ENCODE peak calls at places on chromosomes 6 and 20, in four cellular contexts. Z is foreskin fibroblast, U is NCI-H1105, P is dorsolateral prefrontal cortex. O is an unnamed sample.

GRCh38 chr6:13709698-13710551 is 1.7 kb downstream of the RANBP9 start:
- DNase-seq in Z (no peak), U (no peak), P (no peak), O (no peak)

GRCh38 chr6:158850807-158851115 is 31.6 kb upstream of the EZR start:
- DNase-seq in Z (no peak), U (no peak), P (no peak), O (no peak)

GRCh38 chr6:111842891-111843290 is 30.4 kb downstream of the FYN start:
- DNase-seq in Z (no peak), U (no peak), P (no peak), O (no peak)

GRCh38 chr20:4131911-4132310 is 116.6 kb upstream of the RNF24 start:
- DNase-seq in Z (no peak), U (no peak), P (no peak), O (no peak)

GRCh38 chr6:113558966-113559365 is 298.2 kb upstream of the MARCKS start:
- DNase-seq in Z (peak), U (no peak), P (no peak), O (no peak)

GRCh38 chr6:82017316-82017715 is 230.2 kb downstream of the IBTK start:
- DNase-seq in Z (peak), U (no peak), P (no peak), O (peak)

GRCh38 chr6:166786704-166787293 is 159.7 kb upstream of the RPS6KA2 start:
- DNase-seq in Z (peak), U (peak), P (no peak), O (peak)

GRCh38 chr6:119043265-119043664 is 35.2 kb downstream of the FAM184A start:
- DNase-seq in Z (no peak), U (no peak), P (no peak), O (no peak)

GRCh38 chr20:18504479-18505060 is 3.2 kb upstream of the SEC23B start:
- DNase-seq in Z (no peak), U (no peak), P (no peak), O (no peak)

GRCh38 chr6:134310817-134311216 is 7.1 kb downstream of the SGK1 start:
- DNase-seq in Z (no peak), U (no peak), P (no peak), O (no peak)

GRCh38 chr6:18260448-18261106 is 3.8 kb downstream of the DEK start:
- DNase-seq in Z (peak), U (no peak), P (no peak), O (no peak)

GRCh38 chr6:126041516-126042447 is 55.4 kb downstream of the TRMT11 start:
- DNase-seq in Z (no peak), U (no peak), P (no peak), O (no peak)

GRCh38 chr6:97630592-97630991 is 347.6 kb upstream of the MMS22L start:
- DNase-seq in Z (no peak), U (no peak), P (no peak), O (peak)

GRCh38 chr20:58854638-58855471 is 2.3 kb downstream of the GNAS start:
- DNase-seq in Z (no peak), U (no peak), P (no peak), O (no peak)

GRCh38 chr6:132298344-132298949 is 102.8 kb downstream of the MOXD1 start:
- DNase-seq in Z (peak), U (peak), P (no peak), O (no peak)

GRCh38 chr20:63059684-63060056 is 52.9 kb upstream of the BHLHE23 start:
- DNase-seq in Z (no peak), U (no peak), P (peak), O (no peak)

GRCh38 chr20:17848649-17849048 is 119.9 kb downstream of the SNX5 start:
- DNase-seq in Z (no peak), U (no peak), P (no peak), O (no peak)

GRCh38 chr20:36310215-36310981 is 4.3 kb downstream of the DLGAP4 start:
- DNase-seq in Z (no peak), U (no peak), P (no peak), O (no peak)

GRCh38 chr20:58800134-58800650 is 50.5 kb downstream of the GNAS-AS1 start:
- DNase-seq in Z (no peak), U (no peak), P (no peak), O (no peak)

GRCh38 chr6:30463651-30464618 is 25.4 kb upstream of the HLA-E start:
- DNase-seq in Z (peak), U (no peak), P (no peak), O (no peak)

GRCh38 chr20:911882-912600 is 4.1 kb downstream of the ANGPT4 start:
- DNase-seq in Z (no peak), U (no peak), P (no peak), O (no peak)

GRCh38 chr20:19815553-19815991 is 57.5 kb downstream of the RIN2 start:
- DNase-seq in Z (peak), U (no peak), P (no peak), O (peak)

GRCh38 chr6:52499026-52499425 is 77.8 kb downstream of the TRAM2 start:
- DNase-seq in Z (peak), U (no peak), P (no peak), O (no peak)

GRCh38 chr20:10716855-10717254 is 43.1 kb upstream of the JAG1 start:
- DNase-seq in Z (peak), U (no peak), P (no peak), O (peak)

GRCh38 chr20:56626367-56627121 is 2.6 kb upstream of the TFAP2C start:
- DNase-seq in Z (peak), U (no peak), P (no peak), O (no peak)

GRCh38 chr6:43934183-43934802 is 164.3 kb downstream of the VEGFA start:
- DNase-seq in Z (no peak), U (no peak), P (no peak), O (no peak)

GRCh38 chr6:116992546-116992945 is 115.5 kb downstream of the RFX6 start:
- DNase-seq in Z (no peak), U (no peak), P (no peak), O (no peak)

GRCh38 chr6:170143401-170144150 is 147.3 kb downstream of the DLL1 start:
- DNase-seq in Z (no peak), U (no peak), P (peak), O (no peak)

GRCh38 chr20:50720582-50720981 is 10.8 kb upstream of the PARD6B start:
- DNase-seq in Z (no peak), U (no peak), P (no peak), O (no peak)

GRCh38 chr6:39927159-39927558 is 7.1 kb downstream of the MOCS1 start:
- DNase-seq in Z (peak), U (no peak), P (no peak), O (no peak)

GRCh38 chr20:4950437-4950836 is 50.9 kb downstream of the SLC23A2 start:
- DNase-seq in Z (no peak), U (no peak), P (no peak), O (no peak)

GRCh38 chr6:105834548-105834947 is 251.6 kb upstream of the PRDM1 start:
- DNase-seq in Z (no peak), U (no peak), P (no peak), O (no peak)

GRCh38 chr6:81613606-81614005 is 138.9 kb downstream of the TENT5A start:
- DNase-seq in Z (peak), U (no peak), P (no peak), O (peak)

O was measured in skeletal muscle cell.